ENCODE peak calls at places on chromosomes 5 and 9, in five cellular contexts. K is lower lobe of right lung; X is sciatic nerve; D is natural killer cell treated with Interleukin-12 subunit alpha and Interleukin-12 subunit beta and Interleukin-15 and Interleukin-18, amount 100 ng/mL, for 72 hours; V is ELR. T is an unnamed sample.

GRCh38 chr5:133794771-133795391 is 173.5 kb downstream of the C5orf15 start:
- DNase-seq in K (no peak), X (no peak), D (no peak), V (no peak), T (no peak)

GRCh38 chr5:120631611-120632010 is 167.5 kb downstream of the PRR16 start:
- DNase-seq in K (no peak), X (no peak), D (no peak), V (no peak), T (no peak)

GRCh38 chr5:37043693-37044092 is 167.1 kb downstream of the NIPBL start:
- DNase-seq in K (no peak), X (no peak), D (no peak), V (peak), T (peak)

GRCh38 chr5:131377785-131378325 is 114.0 kb downstream of the CDC42SE2 start:
- DNase-seq in K (no peak), X (no peak), D (no peak), V (peak), T (no peak)

GRCh38 chr5:84292000-84292642 is 92.6 kb downstream of the EDIL3 start:
- DNase-seq in K (no peak), X (no peak), D (no peak), V (no peak), T (no peak)

GRCh38 chr5:141822134-141822533 is 56.1 kb downstream of the PCDH1 start:
- DNase-seq in K (no peak), X (no peak), D (no peak), V (no peak), T (no peak)

GRCh38 chr9:131013015-131013755 is 4.2 kb downstream of the LAMC3 start:
- DNase-seq in K (no peak), X (no peak), D (no peak), V (no peak), T (no peak)

GRCh38 chr5:36644727-36645126 is 38.3 kb downstream of the SLC1A3 start:
- DNase-seq in K (no peak), X (no peak), D (no peak), V (no peak), T (peak)

GRCh38 chr5:72234265-72234700 is 85.8 kb downstream of the MRPS27 start:
- DNase-seq in K (no peak), X (no peak), D (peak), V (peak), T (no peak)

GRCh38 chr5:15420201-15420600 is 79.8 kb upstream of the FBXL7 start:
- DNase-seq in K (no peak), X (peak), D (no peak), V (no peak), T (no peak)

GRCh38 chr5:58235279-58235678 is 224.6 kb downstream of the PLK2 start:
- DNase-seq in K (no peak), X (no peak), D (no peak), V (no peak), T (peak)

GRCh38 chr9:74672237-74672636 is 175.1 kb downstream of the RORB start:
- DNase-seq in K (no peak), X (no peak), D (no peak), V (no peak), T (no peak)

GRCh38 chr9:14326264-14326826 is 12.4 kb upstream of the NFIB start:
- DNase-seq in K (no peak), X (no peak), D (no peak), V (peak), T (no peak)